ENCODE peak calls at places on chromosomes 12 and 14, in four cellular contexts. H is testis, I is IMR-90, V is colonic mucosa. Z is an unnamed sample. For H3K27me3, the result is how much of the 10 kb centered on the place peaks cover.

GRCh38 chr12:46360908-46361666 is 11.5 kb downstream of the SLC38A2 start:
- DNase-seq in V (no peak), I (no peak), H (no peak), Z (no peak)

GRCh38 chr12:109308534-109309440 is at the start of gene FOXN4:
- DNase-seq in H (peak), V (no peak), I (no peak), Z (no peak)

GRCh38 chr12:14885718-14886201 is at the start of gene MGP:
- DNase-seq in V (no peak), I (peak), H (peak), Z (peak)

GRCh38 chr12:2682301-2683282 is 112.2 kb upstream of the FKBP4 start:
- DNase-seq in I (peak), H (peak), V (no peak), Z (peak)

GRCh38 chr12:5442251-5443006 is 10.5 kb downstream of the NTF3 start:
- DNase-seq in I (peak), V (no peak), H (peak), Z (peak)

GRCh38 chr12:645563-646071 is 17.6 kb downstream of the NINJ2 start:
- DNase-seq in V (no peak), I (peak), H (peak), Z (peak)

GRCh38 chr12:125518074-125518473 is 452.8 kb downstream of the AACS start:
- DNase-seq in V (no peak), I (no peak), H (peak), Z (no peak)

GRCh38 chr12:65324056-65324455 is 45.6 kb downstream of the MSRB3 start:
- DNase-seq in I (peak), H (no peak), V (no peak), Z (no peak)

GRCh38 chr12:2488131-2488530 is 306.6 kb upstream of the FKBP4 start:
- DNase-seq in I (no peak), H (no peak), V (no peak), Z (no peak)

GRCh38 chr14:54011001-54011400 is 54.4 kb upstream of the BMP4 start:
- DNase-seq in V (no peak), I (peak), H (no peak), Z (no peak)

GRCh38 chr14:36672095-36672494 is 10.4 kb downstream of the PAX9 start:
- DNase-seq in H (no peak), I (no peak), V (no peak), Z (no peak)

GRCh38 chr14:36671149-36671548 is 9.5 kb downstream of the PAX9 start:
- DNase-seq in H (no peak), V (no peak), I (no peak), Z (no peak)

GRCh38 chr14:36676236-36676635 is 14.6 kb downstream of the PAX9 start:
- DNase-seq in V (no peak), H (no peak), I (no peak), Z (no peak)

DNA sequence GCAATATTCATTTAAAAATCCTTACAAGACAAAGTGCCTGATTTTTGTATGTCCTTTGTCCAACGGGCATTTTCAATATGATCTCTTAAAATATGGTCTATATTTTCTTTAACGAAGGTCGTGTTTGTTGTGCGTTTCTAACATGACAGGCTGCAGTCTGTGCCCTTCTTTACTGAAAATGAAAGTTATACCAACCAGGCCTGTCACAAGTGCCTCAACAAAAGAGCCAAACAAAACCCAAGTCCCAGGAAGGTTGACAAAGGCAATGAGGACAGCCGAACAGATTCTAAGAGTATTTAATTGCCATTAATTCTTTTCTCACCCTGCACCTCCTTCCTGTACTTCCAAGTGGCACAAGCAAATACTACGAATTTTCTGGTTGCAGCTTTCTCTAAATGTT is 13.9 kb downstream of the PAX9 start:
- DNase-seq in H (no peak), I (no peak), V (no peak), Z (no peak)
- H3K27me3 ChIP-seq in H (under half), I (under half), V (under half), Z (under half)

DNA sequence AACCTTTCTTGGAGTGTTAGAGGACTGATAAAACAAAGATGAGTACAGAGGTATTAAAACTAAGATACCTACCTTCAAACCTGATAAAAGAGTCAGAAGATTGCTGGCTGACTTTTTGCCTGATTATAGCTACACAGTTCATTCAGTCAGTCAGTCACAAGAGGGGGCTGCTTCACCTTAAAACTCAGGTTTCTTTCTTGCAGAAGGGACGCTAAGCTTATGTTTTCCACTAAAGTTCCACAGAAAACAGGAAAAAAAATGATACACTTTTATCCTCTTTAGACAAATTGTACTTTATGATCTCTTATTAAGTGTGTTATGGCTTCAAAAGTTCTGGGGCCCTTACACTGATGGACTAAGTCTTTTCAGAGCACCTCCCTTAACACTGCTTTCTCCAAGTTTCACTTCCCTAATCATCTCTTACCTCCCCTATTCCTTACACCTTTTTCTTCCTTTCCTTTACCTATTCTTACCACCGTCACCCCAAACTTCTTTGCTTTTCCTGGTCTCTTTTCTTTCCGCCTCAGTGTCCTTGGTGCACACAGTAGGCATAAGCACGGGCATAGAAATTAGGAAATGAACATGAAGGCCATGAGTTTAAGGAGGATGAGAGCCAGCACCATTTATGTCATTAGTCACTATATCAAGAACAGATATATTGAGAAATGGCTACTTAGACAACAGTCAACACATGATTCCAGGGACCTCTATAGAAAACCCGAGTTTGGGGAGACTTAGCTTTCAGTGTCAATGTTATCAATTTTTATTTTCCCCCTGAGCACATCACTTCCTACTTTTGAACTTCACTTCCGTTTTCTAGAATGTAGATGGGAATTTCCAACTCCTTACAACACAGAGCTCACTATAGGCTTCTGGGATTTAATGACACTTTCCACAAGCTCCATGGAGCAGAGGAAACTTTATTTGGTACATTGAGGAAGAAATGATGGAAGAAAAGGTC is 448.9 kb upstream of the OR4E1 start:
- DNase-seq in H (no peak), I (peak), V (peak), Z (peak)
- H3K27ac ChIP-seq in H (no peak), I (no peak), V (no peak), Z (no peak)

GRCh38 chr14:95025218-95025617 is 132.1 kb downstream of the DICER1 start:
- DNase-seq in V (no peak), H (no peak), I (no peak), Z (no peak)

GRCh38 chr14:95025941-95026340 is 131.4 kb downstream of the DICER1 start:
- DNase-seq in H (no peak), I (no peak), V (no peak), Z (no peak)

GRCh38 chr14:95023886-95024285 is 133.4 kb downstream of the DICER1 start:
- DNase-seq in V (peak), H (no peak), I (peak), Z (no peak)

GRCh38 chr14:95024380-95024779 is 132.9 kb downstream of the DICER1 start:
- DNase-seq in V (no peak), I (no peak), H (no peak), Z (no peak)

GRCh38 chr14:95026851-95027463 is 130.4 kb downstream of the DICER1 start:
- DNase-seq in H (no peak), I (no peak), V (no peak), Z (no peak)
- H3K4me3 ChIP-seq in H (no peak), I (no peak), V (no peak), Z (no peak)

GRCh38 chr12:71438670-71439361 is 782 bp upstream of the LGR5 start:
- DNase-seq in H (no peak), I (no peak), V (no peak), Z (peak)
- H3K27me3 ChIP-seq in H (under half), I (under half), V (under half), Z (under half)

DNA sequence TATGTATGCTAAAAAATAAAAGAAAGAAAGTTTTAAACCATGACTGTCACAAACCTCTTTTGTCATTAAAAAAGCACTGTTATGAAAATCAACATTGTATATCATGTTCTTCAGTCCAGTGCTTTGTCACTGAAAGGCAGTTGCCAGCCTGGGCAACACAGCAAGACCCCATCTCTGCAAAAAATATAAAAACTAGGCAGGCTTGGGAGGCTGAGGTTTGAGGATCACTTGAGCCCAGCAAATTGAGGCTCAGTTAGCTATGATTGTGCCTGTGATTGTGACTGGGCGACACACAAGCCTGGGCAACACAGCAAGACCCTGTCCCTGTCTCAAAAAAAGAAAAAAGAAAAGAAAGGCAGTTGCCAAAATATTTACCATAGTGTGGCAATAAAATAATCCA is 102.7 kb upstream of the NAP1L1 start:
- DNase-seq in V (no peak), I (no peak), H (no peak), Z (no peak)
- H3K27ac ChIP-seq in V (no peak), I (no peak), H (no peak), Z (no peak)